ENCODE peak calls at places on chromosomes 6 and 20, in four cellular contexts. Y is GM12878, E is HepG2, J is K562. O is an unnamed sample.

GRCh38 chr6:53294611-53295010 is 54.1 kb downstream of the ELOVL5 start:
- DNase-seq in Y (no peak), E (no peak), J (no peak), O (no peak)

GRCh38 chr6:7911345-7911725 is 747 bp upstream of the TXNDC5 start:
- DNase-seq in Y (no peak), E (no peak), J (no peak), O (no peak)

GRCh38 chr6:4607793-4608192 is 168.4 kb upstream of the CDYL start:
- DNase-seq in Y (no peak), E (no peak), J (no peak), O (no peak)

GRCh38 chr6:151765444-151765886 is 42.0 kb upstream of the ESR1 start:
- DNase-seq in Y (no peak), E (peak; percentile 79), J (peak; percentile 65), O (peak; percentile 56)

GRCh38 chr20:48298851-48299484 is 513.7 kb upstream of the SULF2 start:
- DNase-seq in Y (no peak), E (peak; percentile 73), J (no peak), O (peak; percentile 76)

GRCh38 chr6:146347690-146348089 is 195.9 kb upstream of the RAB32 start:
- DNase-seq in Y (no peak), E (no peak), J (no peak), O (no peak)

GRCh38 chr6:22657341-22657985 is 88.1 kb downstream of the HDGFL1 start:
- DNase-seq in Y (peak; percentile 17), E (peak; percentile 56), J (no peak), O (no peak)

GRCh38 chr6:81144346-81144745 is 608.1 kb downstream of the TENT5A start:
- DNase-seq in Y (no peak), E (no peak), J (no peak), O (no peak)

GRCh38 chr6:144659735-144660246 is 374.7 kb downstream of the UTRN start:
- DNase-seq in Y (no peak), E (no peak), J (no peak), O (no peak)

GRCh38 chr6:17705428-17705777 is 1.3 kb downstream of the NUP153 start:
- DNase-seq in Y (no peak), E (peak; percentile 37), J (peak; percentile 61), O (peak; percentile 52)

GRCh38 chr20:47972916-47973309 is 187.6 kb upstream of the SULF2 start:
- DNase-seq in Y (no peak), E (no peak), J (no peak), O (no peak)

GRCh38 chr20:20491110-20491783 is 123.3 kb downstream of the INSM1 start:
- DNase-seq in Y (no peak), E (no peak), J (no peak), O (no peak)

GRCh38 chr20:1317545-1318255 is 11.2 kb downstream of the SDCBP2 start:
- DNase-seq in Y (no peak), E (no peak), J (no peak), O (no peak)

GRCh38 chr6:140833396-140833795 is 1299.3 kb upstream of the GJE1 start:
- DNase-seq in Y (no peak), E (no peak), J (no peak), O (no peak)
- TF ChIP-seq KDM1A in Y (no peak), E (no peak), J (no peak), O (no peak)

GRCh38 chr6:78967191-78967590 is 99.8 kb downstream of the IRAK1BP1 start:
- DNase-seq in Y (no peak), E (no peak), J (no peak), O (no peak)
- TF ChIP-seq ESRRA in Y (no peak), E (no peak), J (no peak), O (no peak)

GRCh38 chr20:55540486-55540885 is 464.8 kb downstream of the CBLN4 start:
- DNase-seq in Y (no peak), E (no peak), J (no peak), O (no peak)

GRCh38 chr20:55535366-55535765 is 470.0 kb downstream of the CBLN4 start:
- DNase-seq in Y (no peak), E (no peak), J (no peak), O (no peak)

GRCh38 chr20:55538261-55538908 is 466.9 kb downstream of the CBLN4 start:
- DNase-seq in Y (no peak), E (no peak), J (no peak), O (no peak)

GRCh38 chr20:55544638-55545037 is 460.7 kb downstream of the CBLN4 start:
- DNase-seq in Y (no peak), E (no peak), J (no peak), O (no peak)

DNA sequence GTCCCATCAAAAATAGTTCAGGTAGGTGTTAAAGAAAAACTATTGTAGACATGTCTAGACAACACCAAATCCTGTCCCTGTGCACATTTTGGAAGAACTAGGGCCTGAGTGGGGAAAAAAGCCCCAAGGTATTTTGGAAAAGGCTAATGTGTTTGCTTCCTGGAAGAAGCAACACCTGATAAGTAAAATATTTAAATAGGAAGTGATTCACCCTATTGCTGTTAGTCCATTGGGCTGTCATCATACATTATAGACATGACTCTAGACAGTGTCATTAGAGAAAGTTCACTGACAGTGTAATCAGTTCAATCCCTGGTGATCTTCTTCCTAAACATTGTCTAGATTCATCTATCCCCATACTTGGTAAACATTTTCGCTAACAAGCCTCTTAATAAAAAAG is 465.3 kb downstream of the CBLN4 start:
- DNase-seq in Y (no peak), E (no peak), J (no peak), O (no peak)
- TF ChIP-seq KDM1A in Y (no peak), E (no peak), J (no peak), O (no peak)

GRCh38 chr6:163748886-163749285 is 334.4 kb downstream of the QKI start:
- DNase-seq in Y (no peak), E (no peak), J (no peak), O (no peak)

GRCh38 chr6:163743796-163744195 is 329.3 kb downstream of the QKI start:
- DNase-seq in Y (no peak), E (no peak), J (no peak), O (no peak)

GRCh38 chr6:163748036-163748435 is 333.5 kb downstream of the QKI start:
- DNase-seq in Y (no peak), E (no peak), J (no peak), O (no peak)

GRCh38 chr6:163744256-163744925 is 329.9 kb downstream of the QKI start:
- DNase-seq in Y (no peak), E (no peak), J (no peak), O (no peak)

GRCh38 chr6:163745566-163746400 is 331.3 kb downstream of the QKI start:
- DNase-seq in Y (no peak), E (peak; percentile 56), J (peak; percentile 35), O (peak; percentile 15)
- TF ChIP-seq ESRRA in Y (no peak), E (no peak), J (no peak), O (no peak)

O was measured in A549.